ENCODE peak calls at places on chromosome 21, in six cellular contexts. One of them, this sample, is unnamed.

GRCh38 chr21:46639489-46640386 is 4.3 kb downstream of the PRMT2 start:
- DNase-seq in right atrium auricular region: no peak
- DNase-seq in pancreas: no peak
- DNase-seq in dorsolateral prefrontal cortex: no peak
- DNase-seq in HFF-Myc: no peak
- DNase-seq in fibroblast of mammary gland: peak; percentile 46
- DNase-seq in this sample: no peak

GRCh38 chr21:31667639-31668038 is 8.1 kb downstream of the SOD1 start:
- DNase-seq in right atrium auricular region: no peak
- DNase-seq in pancreas: no peak
- DNase-seq in dorsolateral prefrontal cortex: no peak
- DNase-seq in HFF-Myc: no peak
- DNase-seq in fibroblast of mammary gland: no peak
- DNase-seq in this sample: no peak

GRCh38 chr21:40471103-40471502 is 375.9 kb downstream of the DSCAM start:
- DNase-seq in right atrium auricular region: no peak
- DNase-seq in pancreas: no peak
- DNase-seq in dorsolateral prefrontal cortex: no peak
- DNase-seq in HFF-Myc: no peak
- DNase-seq in fibroblast of mammary gland: no peak
- DNase-seq in this sample: no peak

GRCh38 chr21:41216486-41216885 is 48.5 kb downstream of the BACE2 start:
- DNase-seq in right atrium auricular region: no peak
- DNase-seq in pancreas: no peak
- DNase-seq in dorsolateral prefrontal cortex: no peak
- DNase-seq in HFF-Myc: no peak
- DNase-seq in fibroblast of mammary gland: no peak
- DNase-seq in this sample: no peak

GRCh38 chr21:25334046-25334730 is 273.1 kb downstream of the MRPL39 start:
- DNase-seq in right atrium auricular region: no peak
- DNase-seq in pancreas: no peak
- DNase-seq in dorsolateral prefrontal cortex: no peak
- DNase-seq in HFF-Myc: no peak
- DNase-seq in fibroblast of mammary gland: no peak
- DNase-seq in this sample: no peak

GRCh38 chr21:43864313-43864805 is 664 bp upstream of the AGPAT3 start:
- DNase-seq in right atrium auricular region: no peak
- DNase-seq in pancreas: peak; percentile 76
- DNase-seq in dorsolateral prefrontal cortex: no peak
- DNase-seq in HFF-Myc: no peak
- DNase-seq in fibroblast of mammary gland: peak; percentile 10
- DNase-seq in this sample: no peak

GRCh38 chr21:31203371-31204054 is 140.5 kb downstream of the TIAM1 start:
- DNase-seq in right atrium auricular region: no peak
- DNase-seq in pancreas: no peak
- DNase-seq in dorsolateral prefrontal cortex: no peak
- DNase-seq in HFF-Myc: no peak
- DNase-seq in fibroblast of mammary gland: peak; percentile 74
- DNase-seq in this sample: peak; percentile 34

GRCh38 chr21:21612446-21612845 is 614.2 kb downstream of the NCAM2 start:
- DNase-seq in right atrium auricular region: no peak
- DNase-seq in pancreas: no peak
- DNase-seq in dorsolateral prefrontal cortex: no peak
- DNase-seq in HFF-Myc: peak; percentile 40
- DNase-seq in fibroblast of mammary gland: peak; percentile 96
- DNase-seq in this sample: peak; percentile 67

GRCh38 chr21:16517380-16517779 is 787.6 kb downstream of the USP25 start:
- DNase-seq in right atrium auricular region: no peak
- DNase-seq in pancreas: no peak
- DNase-seq in dorsolateral prefrontal cortex: no peak
- DNase-seq in HFF-Myc: no peak
- DNase-seq in fibroblast of mammary gland: no peak
- DNase-seq in this sample: no peak

GRCh38 chr21:33231526-33231925 is 1.8 kb downstream of the IFNAR2 start:
- DNase-seq in right atrium auricular region: no peak
- DNase-seq in pancreas: no peak
- DNase-seq in dorsolateral prefrontal cortex: no peak
- DNase-seq in HFF-Myc: no peak
- DNase-seq in fibroblast of mammary gland: no peak
- DNase-seq in this sample: no peak

GRCh38 chr21:28402616-28402989 is 590.1 kb downstream of the LTN1 start:
- DNase-seq in right atrium auricular region: no peak
- DNase-seq in pancreas: no peak
- DNase-seq in dorsolateral prefrontal cortex: no peak
- DNase-seq in HFF-Myc: no peak
- DNase-seq in fibroblast of mammary gland: peak; percentile 13
- DNase-seq in this sample: no peak

GRCh38 chr21:40512590-40512989 is 334.4 kb downstream of the DSCAM start:
- DNase-seq in right atrium auricular region: no peak
- DNase-seq in pancreas: no peak
- DNase-seq in dorsolateral prefrontal cortex: no peak
- DNase-seq in HFF-Myc: no peak
- DNase-seq in fibroblast of mammary gland: no peak
- DNase-seq in this sample: no peak

GRCh38 chr21:32940079-32941014 is 85.4 kb upstream of the OLIG2 start:
- DNase-seq in right atrium auricular region: no peak
- DNase-seq in pancreas: peak; percentile 31
- DNase-seq in dorsolateral prefrontal cortex: no peak
- DNase-seq in HFF-Myc: no peak
- DNase-seq in fibroblast of mammary gland: peak; percentile 46
- DNase-seq in this sample: no peak

DNA sequence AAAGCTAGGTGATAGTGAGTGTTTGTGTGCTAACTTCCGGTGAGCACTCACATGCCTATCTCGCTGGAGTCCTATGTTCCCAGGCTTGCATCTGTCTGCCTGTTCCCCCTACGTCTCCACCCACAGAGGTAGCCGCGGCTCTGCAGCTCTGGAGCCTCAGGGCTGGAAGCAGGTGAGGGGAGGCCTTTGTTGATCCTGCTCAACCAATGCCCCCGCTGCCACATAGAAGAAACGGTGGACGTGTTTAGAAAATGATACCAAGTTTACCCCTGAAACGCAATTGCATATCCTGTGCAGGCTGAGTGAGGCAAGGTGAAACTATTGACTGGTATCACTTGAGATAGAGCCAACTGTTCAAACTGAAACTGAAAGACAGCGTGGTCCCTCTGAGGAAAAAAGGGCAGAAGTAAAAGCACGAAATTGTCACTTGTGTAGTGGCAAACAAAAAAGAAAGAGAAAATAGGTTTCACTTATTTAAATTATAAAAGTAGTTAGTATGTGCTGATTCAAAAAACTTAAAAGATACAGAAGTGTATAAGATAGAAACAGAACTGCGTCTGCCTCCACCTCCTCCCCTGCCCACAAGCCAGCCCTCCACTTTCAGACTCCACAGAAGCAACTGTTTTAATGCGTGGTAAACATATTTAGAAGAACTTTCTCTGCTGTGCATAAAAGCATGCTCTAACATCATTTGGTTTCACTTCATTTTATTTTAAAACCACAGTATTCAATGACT is 38.6 kb upstream of the ETS2 start:
- DNase-seq in right atrium auricular region: peak; percentile 47
- DNase-seq in pancreas: peak; percentile 34
- DNase-seq in dorsolateral prefrontal cortex: no peak
- DNase-seq in HFF-Myc: no peak
- DNase-seq in fibroblast of mammary gland: no peak
- DNase-seq in this sample: no peak
- H3K4me3 ChIP-seq in right atrium auricular region: peak overlapping the region; percentile 15
- H3K4me3 ChIP-seq in pancreas: peak overlapping the region; percentile 33
- H3K4me3 ChIP-seq in dorsolateral prefrontal cortex: no peak overlapping the region
- H3K4me3 ChIP-seq in HFF-Myc: no peak overlapping the region
- H3K4me3 ChIP-seq in fibroblast of mammary gland: no peak overlapping the region
- H3K4me3 ChIP-seq in this sample: no peak overlapping the region

GRCh38 chr21:17931080-17931479 is 111.9 kb upstream of the C21orf91 start:
- DNase-seq in right atrium auricular region: no peak
- DNase-seq in pancreas: no peak
- DNase-seq in dorsolateral prefrontal cortex: no peak
- DNase-seq in HFF-Myc: no peak
- DNase-seq in fibroblast of mammary gland: no peak
- DNase-seq in this sample: no peak
- H3K4me3 ChIP-seq in right atrium auricular region: no peak overlapping the region
- H3K4me3 ChIP-seq in pancreas: no peak overlapping the region
- H3K4me3 ChIP-seq in dorsolateral prefrontal cortex: no peak overlapping the region
- H3K4me3 ChIP-seq in HFF-Myc: no peak overlapping the region
- H3K4me3 ChIP-seq in fibroblast of mammary gland: no peak overlapping the region
- H3K4me3 ChIP-seq in this sample: no peak overlapping the region

GRCh38 chr21:44999972-45000636 is 60.3 kb downstream of the SLX9 start:
- DNase-seq in right atrium auricular region: no peak
- DNase-seq in pancreas: no peak
- DNase-seq in dorsolateral prefrontal cortex: no peak
- DNase-seq in HFF-Myc: no peak
- DNase-seq in fibroblast of mammary gland: no peak
- DNase-seq in this sample: no peak
- H3K4me3 ChIP-seq in right atrium auricular region: no peak overlapping the region
- H3K4me3 ChIP-seq in pancreas: no peak overlapping the region
- H3K4me3 ChIP-seq in dorsolateral prefrontal cortex: no peak overlapping the region
- H3K4me3 ChIP-seq in HFF-Myc: no peak overlapping the region
- H3K4me3 ChIP-seq in fibroblast of mammary gland: no peak overlapping the region
- H3K4me3 ChIP-seq in this sample: no peak overlapping the region

GRCh38 chr21:34552324-34553198 is 40.6 kb upstream of the KCNE1 start:
- DNase-seq in right atrium auricular region: no peak
- DNase-seq in pancreas: no peak
- DNase-seq in dorsolateral prefrontal cortex: no peak
- DNase-seq in HFF-Myc: no peak
- DNase-seq in fibroblast of mammary gland: peak; percentile 51
- DNase-seq in this sample: no peak
- H3K4me3 ChIP-seq in right atrium auricular region: no peak overlapping the region
- H3K4me3 ChIP-seq in pancreas: no peak overlapping the region
- H3K4me3 ChIP-seq in dorsolateral prefrontal cortex: no peak overlapping the region
- H3K4me3 ChIP-seq in HFF-Myc: peak overlapping the region; percentile 1
- H3K4me3 ChIP-seq in fibroblast of mammary gland: peak overlapping the region; percentile 33
- H3K4me3 ChIP-seq in this sample: peak overlapping the region; percentile 45

GRCh38 chr21:26965567-26966359 is 1.1 kb downstream of the ADAMTS5 start:
- DNase-seq in right atrium auricular region: no peak
- DNase-seq in pancreas: peak; percentile 25
- DNase-seq in dorsolateral prefrontal cortex: peak; percentile 24
- DNase-seq in HFF-Myc: no peak
- DNase-seq in fibroblast of mammary gland: peak; percentile 46
- DNase-seq in this sample: no peak

GRCh38 chr21:26964379-26964778 is 2.5 kb downstream of the ADAMTS5 start:
- DNase-seq in right atrium auricular region: peak; percentile 87
- DNase-seq in pancreas: no peak
- DNase-seq in dorsolateral prefrontal cortex: no peak
- DNase-seq in HFF-Myc: no peak
- DNase-seq in fibroblast of mammary gland: peak; percentile 75
- DNase-seq in this sample: no peak

GRCh38 chr21:26965091-26965566 is 1.8 kb downstream of the ADAMTS5 start:
- DNase-seq in right atrium auricular region: no peak
- DNase-seq in pancreas: no peak
- DNase-seq in dorsolateral prefrontal cortex: no peak
- DNase-seq in HFF-Myc: no peak
- DNase-seq in fibroblast of mammary gland: no peak
- DNase-seq in this sample: no peak

GRCh38 chr21:26966360-26966977 is 419 bp downstream of the ADAMTS5 start:
- DNase-seq in right atrium auricular region: no peak
- DNase-seq in pancreas: no peak
- DNase-seq in dorsolateral prefrontal cortex: no peak
- DNase-seq in HFF-Myc: no peak
- DNase-seq in fibroblast of mammary gland: peak; percentile 35
- DNase-seq in this sample: no peak

DNA sequence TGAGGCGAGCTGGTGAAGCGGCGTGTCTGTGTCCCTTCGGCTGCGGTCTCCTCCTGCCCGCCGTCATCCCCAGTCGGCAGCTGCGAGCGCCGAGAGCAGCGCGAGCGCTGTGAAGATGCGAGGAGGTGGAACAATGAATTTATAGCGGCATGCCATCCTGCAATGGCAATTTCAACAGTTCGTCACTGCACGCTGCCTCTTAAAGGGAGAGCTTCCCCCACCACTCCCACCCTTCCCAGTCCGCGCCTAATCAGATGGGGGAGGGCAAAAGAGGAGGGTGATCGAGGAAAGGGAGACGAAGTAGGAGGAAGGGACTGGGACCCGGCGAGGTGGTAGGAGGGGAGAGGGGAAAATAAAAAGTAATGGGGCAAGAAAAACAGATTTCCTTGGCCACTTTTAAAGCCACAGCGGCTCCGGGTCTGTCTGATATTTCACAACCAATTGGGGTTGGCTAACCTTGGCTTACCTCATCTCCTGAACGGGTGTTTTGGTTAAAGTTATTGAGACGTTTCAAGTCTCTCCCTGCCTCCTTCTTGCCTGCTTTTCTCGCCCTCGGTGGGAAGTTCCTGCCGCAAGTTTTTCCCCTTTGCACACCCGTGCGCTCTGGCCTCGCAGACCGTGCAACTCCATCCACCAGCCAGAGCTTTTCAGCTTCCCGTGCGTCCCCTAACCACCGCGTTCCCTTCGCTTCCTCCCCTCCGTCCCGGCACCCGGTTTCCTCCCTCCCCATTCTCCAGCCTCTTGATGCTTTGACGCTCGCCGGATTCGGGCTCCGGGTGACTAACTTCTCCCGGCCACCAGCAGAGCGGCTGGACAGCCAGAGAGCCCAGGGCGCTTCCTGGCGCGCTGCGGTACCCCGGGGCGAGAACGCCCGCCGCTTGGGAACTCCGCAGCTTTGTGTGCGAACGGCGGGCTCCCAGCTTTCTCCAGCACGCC is at the start of gene ADAMTS5:
- DNase-seq in right atrium auricular region: peak; percentile 71
- DNase-seq in pancreas: peak; percentile 12
- DNase-seq in dorsolateral prefrontal cortex: no peak
- DNase-seq in HFF-Myc: no peak
- DNase-seq in fibroblast of mammary gland: peak; percentile 82
- DNase-seq in this sample: no peak
- H3K4me3 ChIP-seq in right atrium auricular region: peak within 1 kb of the TSS; percentile 62
- H3K4me3 ChIP-seq in pancreas: peak within 1 kb of the TSS; percentile 56
- H3K4me3 ChIP-seq in dorsolateral prefrontal cortex: peak within 1 kb of the TSS; percentile 59
- H3K4me3 ChIP-seq in HFF-Myc: peak within 1 kb of the TSS; percentile 55
- H3K4me3 ChIP-seq in fibroblast of mammary gland: peak within 1 kb of the TSS; percentile 63
- H3K4me3 ChIP-seq in this sample: peak within 1 kb of the TSS; percentile 70

GRCh38 chr21:42733874-42734273 is 80.5 kb downstream of the PDE9A start:
- DNase-seq in right atrium auricular region: no peak
- DNase-seq in pancreas: no peak
- DNase-seq in dorsolateral prefrontal cortex: no peak
- DNase-seq in HFF-Myc: no peak
- DNase-seq in fibroblast of mammary gland: no peak
- DNase-seq in this sample: no peak

GRCh38 chr21:42734323-42734971 is 81.0 kb downstream of the PDE9A start:
- DNase-seq in right atrium auricular region: no peak
- DNase-seq in pancreas: no peak
- DNase-seq in dorsolateral prefrontal cortex: no peak
- DNase-seq in HFF-Myc: no peak
- DNase-seq in fibroblast of mammary gland: no peak
- DNase-seq in this sample: no peak

GRCh38 chr21:42731264-42732032 is 78.0 kb downstream of the PDE9A start:
- DNase-seq in right atrium auricular region: no peak
- DNase-seq in pancreas: peak; percentile 60
- DNase-seq in dorsolateral prefrontal cortex: no peak
- DNase-seq in HFF-Myc: no peak
- DNase-seq in fibroblast of mammary gland: no peak
- DNase-seq in this sample: no peak

GRCh38 chr21:42733037-42733632 is 79.7 kb downstream of the PDE9A start:
- DNase-seq in right atrium auricular region: no peak
- DNase-seq in pancreas: no peak
- DNase-seq in dorsolateral prefrontal cortex: no peak
- DNase-seq in HFF-Myc: no peak
- DNase-seq in fibroblast of mammary gland: no peak
- DNase-seq in this sample: no peak

GRCh38 chr21:42732033-42732410 is 78.6 kb downstream of the PDE9A start:
- DNase-seq in right atrium auricular region: no peak
- DNase-seq in pancreas: no peak
- DNase-seq in dorsolateral prefrontal cortex: no peak
- DNase-seq in HFF-Myc: no peak
- DNase-seq in fibroblast of mammary gland: no peak
- DNase-seq in this sample: no peak
- H3K4me3 ChIP-seq in right atrium auricular region: no peak overlapping the region
- H3K4me3 ChIP-seq in pancreas: no peak overlapping the region
- H3K4me3 ChIP-seq in dorsolateral prefrontal cortex: no peak overlapping the region
- H3K4me3 ChIP-seq in HFF-Myc: no peak overlapping the region
- H3K4me3 ChIP-seq in fibroblast of mammary gland: no peak overlapping the region
- H3K4me3 ChIP-seq in this sample: no peak overlapping the region

This sample was measured in AG04449.